ENCODE peak calls at places on chromosomes 16 and 17, in five cellular contexts. D is NCI-H1048, I is germinal center, H is iPS-NIHi11, F is RPMI7951. S is an unnamed sample.
A peak's percentile ranks its signal among the peaks of the same experiment; 100 is the strongest.

GRCh38 chr16:53950677-53951076 is 246.7 kb downstream of the FTO start:
- DNase-seq in D (no peak), I (no peak), H (no peak), F (no peak), S (no peak)

GRCh38 chr17:79951361-79952264 is 84.1 kb downstream of the TBC1D16 start:
- DNase-seq in D (no peak), I (no peak), H (no peak), F (peak; percentile 95), S (peak; percentile 47)

GRCh38 chr17:66403846-66404597 is 101.6 kb downstream of the PRKCA start:
- DNase-seq in D (no peak), I (no peak), H (no peak), F (no peak), S (no peak)

GRCh38 chr17:74785096-74785980 is 9.2 kb upstream of the NAT9 start:
- DNase-seq in D (no peak), I (no peak), H (no peak), F (no peak), S (no peak)

GRCh38 chr16:85975421-85976100 is 76.6 kb downstream of the IRF8 start:
- DNase-seq in D (no peak), I (no peak), H (no peak), F (no peak), S (no peak)

GRCh38 chr17:69246726-69247375 is 18.2 kb upstream of the ABCA10 start:
- DNase-seq in D (no peak), I (peak; percentile 24), H (peak; percentile 23), F (peak; percentile 37), S (no peak)

GRCh38 chr16:12896562-12896961 is 4.8 kb upstream of the SHISA9 start:
- DNase-seq in D (no peak), I (peak; percentile 13), H (peak; percentile 29), F (peak; percentile 49), S (no peak)

GRCh38 chr16:53912155-53912554 is 208.2 kb downstream of the FTO start:
- DNase-seq in D (no peak), I (no peak), H (no peak), F (no peak), S (peak; percentile 64)

GRCh38 chr17:74877592-74878543 is 5.1 kb upstream of the FDXR start:
- DNase-seq in D (no peak), I (no peak), H (no peak), F (peak; percentile 13), S (no peak)

GRCh38 chr16:84953051-84953746 is 58.1 kb downstream of the ZDHHC7 start:
- DNase-seq in D (no peak), I (no peak), H (no peak), F (no peak), S (no peak)

GRCh38 chr16:68873635-68874471 is 30.5 kb downstream of the TANGO6 start:
- DNase-seq in D (no peak), I (no peak), H (no peak), F (no peak), S (no peak)

GRCh38 chr17:11294826-11295225 is 53.8 kb downstream of the SHISA6 start:
- DNase-seq in D (no peak), I (no peak), H (no peak), F (no peak), S (no peak)

GRCh38 chr17:80758793-80759673 is 214.4 kb downstream of the RPTOR start:
- DNase-seq in D (no peak), I (no peak), H (no peak), F (no peak), S (peak; percentile 75)